ENCODE peak calls at places on chromosome 12, in nine cellular contexts. M, B, Q, X, J, H, P, O and T are unnamed samples.

GRCh38 chr12:56317675-56318074 is 1.9 kb upstream of the CNPY2 start:
- DNase-seq in M (no peak), B (no peak), Q (no peak), X (no peak), J (no peak), H (no peak), P (no peak), O (no peak), T (no peak)

GRCh38 chr12:69008510-69008909 is 75.5 kb upstream of the CPM start:
- DNase-seq in M (no peak), B (no peak), Q (no peak), X (no peak), J (no peak), H (no peak), P (no peak), O (no peak), T (peak; percentile 93)

GRCh38 chr12:129570796-129571400 is 332.9 kb downstream of the TMEM132D start:
- DNase-seq in M (no peak), B (no peak), Q (no peak), X (no peak), J (no peak), H (no peak), P (no peak), O (no peak), T (no peak)

GRCh38 chr12:77130193-77130592 is 64.8 kb upstream of the E2F7 start:
- DNase-seq in M (no peak), B (no peak), Q (no peak), X (no peak), J (no peak), H (no peak), P (no peak), O (no peak), T (no peak)

GRCh38 chr12:109761631-109761950 is 48.0 kb downstream of the FAM222A start:
- DNase-seq in M (no peak), B (peak; percentile 35), Q (peak; percentile 45), X (peak; percentile 1), J (no peak), H (peak; percentile 50), P (peak; percentile 11), O (no peak), T (no peak)

GRCh38 chr12:56257071-56257470 is 1.1 kb downstream of the ANKRD52 start:
- DNase-seq in M (no peak), B (no peak), Q (no peak), X (no peak), J (no peak), H (no peak), P (no peak), O (no peak), T (no peak)

GRCh38 chr12:75529826-75530225 is 18.4 kb upstream of the KRR1 start:
- DNase-seq in M (no peak), B (no peak), Q (no peak), X (no peak), J (no peak), H (no peak), P (no peak), O (no peak), T (no peak)

GRCh38 chr12:19430988-19431387 is 8.3 kb upstream of the AEBP2 start:
- DNase-seq in M (no peak), B (no peak), Q (no peak), X (no peak), J (no peak), H (no peak), P (no peak), O (no peak), T (no peak)

GRCh38 chr12:100964026-100964425 is 169.4 kb downstream of the ANO4 start:
- DNase-seq in M (no peak), B (no peak), Q (no peak), X (no peak), J (no peak), H (no peak), P (no peak), O (no peak), T (no peak)

GRCh38 chr12:68497702-68498101 is 113.0 kb upstream of the RAP1B start:
- DNase-seq in M (no peak), B (no peak), Q (peak; percentile 66), X (no peak), J (no peak), H (no peak), P (no peak), O (no peak), T (peak; percentile 83)

GRCh38 chr12:7512528-7512927 is 9.0 kb upstream of the CD163 start:
- DNase-seq in M (no peak), B (peak; percentile 54), Q (no peak), X (no peak), J (no peak), H (no peak), P (no peak), O (no peak), T (peak; percentile 64)

GRCh38 chr12:127987199-127987901 is 279.6 kb upstream of the TMEM132C start:
- DNase-seq in M (no peak), B (no peak), Q (no peak), X (no peak), J (no peak), H (no peak), P (no peak), O (no peak), T (no peak)

GRCh38 chr12:47717443-47718193 is 7.7 kb downstream of the ENDOU start:
- DNase-seq in M (peak; percentile 32), B (peak; percentile 88), Q (peak; percentile 94), X (peak; percentile 57), J (peak; percentile 89), H (peak; percentile 83), P (peak; percentile 82), O (peak; percentile 83), T (no peak)

GRCh38 chr12:67758119-67758873 is 109.8 kb downstream of the DYRK2 start:
- DNase-seq in M (peak; percentile 64), B (no peak), Q (no peak), X (no peak), J (no peak), H (no peak), P (no peak), O (no peak), T (no peak)

GRCh38 chr12:20423557-20423956 is 55.2 kb downstream of the PDE3A start:
- DNase-seq in M (no peak), B (no peak), Q (no peak), X (no peak), J (no peak), H (no peak), P (no peak), O (no peak), T (no peak)

GRCh38 chr12:107645630-107646333 is 39.8 kb upstream of the PWP1 start:
- DNase-seq in M (no peak), B (no peak), Q (no peak), X (no peak), J (no peak), H (no peak), P (no peak), O (no peak), T (no peak)

GRCh38 chr12:115408642-115409041 is 724.7 kb upstream of the TBX3 start:
- DNase-seq in M (no peak), B (no peak), Q (no peak), X (no peak), J (no peak), H (no peak), P (no peak), O (no peak), T (no peak)

GRCh38 chr12:127411981-127412380 is 855.0 kb upstream of the TMEM132C start:
- DNase-seq in M (no peak), B (no peak), Q (no peak), X (no peak), J (no peak), H (no peak), P (no peak), O (no peak), T (no peak)

DNA sequence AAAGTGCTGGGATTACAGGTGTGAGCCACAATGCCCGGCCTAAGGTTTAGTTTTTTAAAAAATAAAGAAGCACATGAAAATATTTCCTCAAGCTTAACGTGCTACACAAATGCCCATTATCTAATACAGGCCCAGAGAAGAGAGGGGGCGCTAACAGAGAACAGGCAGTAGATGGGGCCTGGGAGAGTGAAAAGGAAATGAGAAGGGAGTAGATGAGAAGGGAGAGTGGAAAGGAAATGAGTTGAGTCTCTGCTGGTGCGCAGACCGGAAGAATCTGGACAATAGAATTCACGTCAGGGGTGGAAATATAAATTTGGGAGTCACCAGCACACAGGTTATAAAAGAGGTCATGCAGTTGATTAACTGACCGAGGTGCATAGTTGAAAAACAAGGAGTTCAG is 10.7 kb downstream of the PXN start:
- DNase-seq in M (no peak), B (no peak), Q (no peak), X (no peak), J (no peak), H (no peak), P (no peak), O (no peak), T (no peak)
- H3K4me1 ChIP-seq in M (peaks cover 45% of the 10 kb centered on the region), B (peaks cover 84% of the 10 kb centered on the region), Q (peaks cover 29% of the 10 kb centered on the region), X (peaks cover 90% of the 10 kb centered on the region), J (peaks cover 99% of the 10 kb centered on the region), H (peaks cover 11% of the 10 kb centered on the region), P (peaks cover 97% of the 10 kb centered on the region), O (peaks cover 24% of the 10 kb centered on the region), T (peaks cover 65% of the 10 kb centered on the region)

DNA sequence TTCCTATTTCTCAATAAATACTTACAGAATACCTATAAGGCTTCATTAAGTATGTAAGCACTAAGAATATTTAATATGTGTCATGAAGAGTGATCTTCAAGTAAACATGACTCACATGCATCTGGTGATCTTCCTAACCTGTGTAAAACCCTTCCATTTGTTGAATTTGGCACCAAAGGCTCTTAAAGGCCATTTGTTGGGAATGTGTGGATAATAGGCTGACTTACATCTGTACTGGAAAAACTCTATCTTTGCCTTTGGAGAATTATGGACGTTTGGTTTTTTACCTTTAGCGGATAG is 104.7 kb upstream of the AMN1 start:
- DNase-seq in M (no peak), B (no peak), Q (no peak), X (no peak), J (no peak), H (no peak), P (no peak), O (no peak), T (no peak)
- H3K27ac ChIP-seq in M (peak overlapping the region; percentile 39), B (no peak overlapping the region), Q (no peak overlapping the region), X (no peak overlapping the region), J (no peak overlapping the region), H (no peak overlapping the region), P (no peak overlapping the region), O (no peak overlapping the region), T (no peak overlapping the region)

GRCh38 chr12:64621257-64621942 is 11.1 kb downstream of the RASSF3 start:
- DNase-seq in M (no peak), B (no peak), Q (peak; percentile 85), X (no peak), J (no peak), H (no peak), P (no peak), O (no peak), T (peak; percentile 25)

GRCh38 chr12:64616221-64616620 is 5.9 kb downstream of the RASSF3 start:
- DNase-seq in M (no peak), B (no peak), Q (peak; percentile 67), X (no peak), J (no peak), H (no peak), P (no peak), O (no peak), T (no peak)

GRCh38 chr12:64624035-64624434 is 13.7 kb downstream of the RASSF3 start:
- DNase-seq in M (no peak), B (no peak), Q (no peak), X (no peak), J (no peak), H (no peak), P (no peak), O (no peak), T (no peak)

GRCh38 chr12:64618953-64619590 is 8.8 kb downstream of the RASSF3 start:
- DNase-seq in M (no peak), B (no peak), Q (no peak), X (no peak), J (no peak), H (no peak), P (no peak), O (no peak), T (peak; percentile 37)
- TF ChIP-seq CTCF in M (no peak), B (no peak), Q (no peak), X (no peak), J (no peak), H (no peak), P (no peak), O (no peak), T (no peak)

GRCh38 chr12:21643758-21644157 is 13.9 kb downstream of the LDHB start:
- DNase-seq in M (no peak), B (no peak), Q (no peak), X (no peak), J (no peak), H (no peak), P (no peak), O (no peak), T (no peak)
- H3K4me1 ChIP-seq in M (no peaks in the 10 kb centered on the region), B (peaks cover 8% of the 10 kb centered on the region), Q (no peaks in the 10 kb centered on the region), X (peaks cover 70% of the 10 kb centered on the region), J (peaks cover 61% of the 10 kb centered on the region), H (peaks cover 22% of the 10 kb centered on the region), P (peaks cover 38% of the 10 kb centered on the region), O (no peaks in the 10 kb centered on the region), T (no peaks in the 10 kb centered on the region)